ENCODE peak calls at places on chromosomes 6 and 20, in eight cellular contexts. One of them, this sample, is unnamed.

GRCh38 chr6:38909020-38909730 is 139.4 kb upstream of the GLP1R start:
- DNase-seq in left cardiac atrium: no peak
- DNase-seq in Right ventricle myocardium superior: no peak
- DNase-seq in SJSA1: no peak
- DNase-seq in activated T-helper 9 cell treated with anti-CD3 and anti-CD28 coated beads, Interleukin-2, amount 50 U/mL, for 16 hours: no peak
- DNase-seq in hypothalamus: no peak
- DNase-seq in NCI-H1105: no peak
- DNase-seq in iPS-NIHi11: no peak
- DNase-seq in this sample: no peak

GRCh38 chr20:63956664-63957003 is 418 bp upstream of the UCKL1 start:
- DNase-seq in left cardiac atrium: no peak
- DNase-seq in Right ventricle myocardium superior: no peak
- DNase-seq in SJSA1: no peak
- DNase-seq in activated T-helper 9 cell treated with anti-CD3 and anti-CD28 coated beads, Interleukin-2, amount 50 U/mL, for 16 hours: no peak
- DNase-seq in hypothalamus: no peak
- DNase-seq in NCI-H1105: no peak
- DNase-seq in iPS-NIHi11: no peak
- DNase-seq in this sample: no peak

GRCh38 chr6:85628353-85628752 is 14.3 kb downstream of the SYNCRIP start:
- DNase-seq in left cardiac atrium: no peak
- DNase-seq in Right ventricle myocardium superior: no peak
- DNase-seq in SJSA1: no peak
- DNase-seq in activated T-helper 9 cell treated with anti-CD3 and anti-CD28 coated beads, Interleukin-2, amount 50 U/mL, for 16 hours: no peak
- DNase-seq in hypothalamus: no peak
- DNase-seq in NCI-H1105: no peak
- DNase-seq in iPS-NIHi11: no peak
- DNase-seq in this sample: no peak

GRCh38 chr6:324729-325125 is 32.4 kb downstream of the DUSP22 start:
- DNase-seq in left cardiac atrium: no peak
- DNase-seq in Right ventricle myocardium superior: peak; percentile 46
- DNase-seq in SJSA1: no peak
- DNase-seq in activated T-helper 9 cell treated with anti-CD3 and anti-CD28 coated beads, Interleukin-2, amount 50 U/mL, for 16 hours: no peak
- DNase-seq in hypothalamus: no peak
- DNase-seq in NCI-H1105: no peak
- DNase-seq in iPS-NIHi11: no peak
- DNase-seq in this sample: no peak

GRCh38 chr6:33425668-33426577 is 6.1 kb downstream of the SYNGAP1 start:
- DNase-seq in left cardiac atrium: peak; percentile 90
- DNase-seq in Right ventricle myocardium superior: peak; percentile 89
- DNase-seq in SJSA1: peak; percentile 82
- DNase-seq in activated T-helper 9 cell treated with anti-CD3 and anti-CD28 coated beads, Interleukin-2, amount 50 U/mL, for 16 hours: peak; percentile 72
- DNase-seq in hypothalamus: peak; percentile 76
- DNase-seq in NCI-H1105: peak; percentile 78
- DNase-seq in iPS-NIHi11: peak; percentile 83
- DNase-seq in this sample: peak; percentile 77

GRCh38 chr20:58754584-58754983 is 62.0 kb downstream of the NPEPL1 start:
- DNase-seq in left cardiac atrium: no peak
- DNase-seq in Right ventricle myocardium superior: no peak
- DNase-seq in SJSA1: no peak
- DNase-seq in activated T-helper 9 cell treated with anti-CD3 and anti-CD28 coated beads, Interleukin-2, amount 50 U/mL, for 16 hours: no peak
- DNase-seq in hypothalamus: no peak
- DNase-seq in NCI-H1105: no peak
- DNase-seq in iPS-NIHi11: no peak
- DNase-seq in this sample: no peak

GRCh38 chr6:72975346-72975745 is 249.9 kb downstream of the KHDC1L start:
- DNase-seq in left cardiac atrium: no peak
- DNase-seq in Right ventricle myocardium superior: no peak
- DNase-seq in SJSA1: no peak
- DNase-seq in activated T-helper 9 cell treated with anti-CD3 and anti-CD28 coated beads, Interleukin-2, amount 50 U/mL, for 16 hours: no peak
- DNase-seq in hypothalamus: no peak
- DNase-seq in NCI-H1105: no peak
- DNase-seq in iPS-NIHi11: no peak
- DNase-seq in this sample: no peak

GRCh38 chr6:34018961-34019606 is 126.8 kb downstream of the GRM4 start:
- DNase-seq in left cardiac atrium: no peak
- DNase-seq in Right ventricle myocardium superior: no peak
- DNase-seq in SJSA1: no peak
- DNase-seq in activated T-helper 9 cell treated with anti-CD3 and anti-CD28 coated beads, Interleukin-2, amount 50 U/mL, for 16 hours: no peak
- DNase-seq in hypothalamus: no peak
- DNase-seq in NCI-H1105: no peak
- DNase-seq in iPS-NIHi11: no peak
- DNase-seq in this sample: no peak

GRCh38 chr6:44265003-44265842 is at the start of gene NFKBIE:
- DNase-seq in left cardiac atrium: peak; percentile 98
- DNase-seq in Right ventricle myocardium superior: peak; percentile 98
- DNase-seq in SJSA1: peak; percentile 87
- DNase-seq in activated T-helper 9 cell treated with anti-CD3 and anti-CD28 coated beads, Interleukin-2, amount 50 U/mL, for 16 hours: peak; percentile 97
- DNase-seq in hypothalamus: peak; percentile 83
- DNase-seq in NCI-H1105: peak; percentile 88
- DNase-seq in iPS-NIHi11: peak; percentile 95
- DNase-seq in this sample: peak; percentile 96

GRCh38 chr6:160435935-160436334 is 87.8 kb downstream of the SLC22A3 start:
- DNase-seq in left cardiac atrium: no peak
- DNase-seq in Right ventricle myocardium superior: no peak
- DNase-seq in SJSA1: no peak
- DNase-seq in activated T-helper 9 cell treated with anti-CD3 and anti-CD28 coated beads, Interleukin-2, amount 50 U/mL, for 16 hours: no peak
- DNase-seq in hypothalamus: no peak
- DNase-seq in NCI-H1105: no peak
- DNase-seq in iPS-NIHi11: no peak
- DNase-seq in this sample: no peak

This sample was measured in CD14-positive monocyte.